ENCODE peak calls at places on chromosomes 4 and X, in seven cellular contexts. P is H9, S is mesendoderm, O is mesenchymal stem cell, D is trophoblast cell, L is H1, I is IMR-90. R is an unnamed sample.

GRCh38 chr4:86557526-86557925 is 36.6 kb upstream of the PTPN13 start:
- DNase-seq in O (no peak), P (no peak), S (no peak), L (no peak), I (peak), D (no peak), R (no peak)

GRCh38 chrX:138487866-138488265 is 223.7 kb downstream of the FGF13 start:
- DNase-seq in I (no peak), P (no peak), O (no peak), D (peak), L (no peak), S (peak), R (no peak)

GRCh38 chrX:20066968-20067708 is 49.6 kb downstream of the MAP7D2 start:
- DNase-seq in O (peak), S (peak), I (peak), D (peak), L (no peak), P (no peak), R (no peak)

GRCh38 chr4:52051615-52052474 is 741 bp downstream of the SPATA18 start:
- DNase-seq in I (peak), S (peak), O (peak), L (peak), D (peak), P (peak), R (peak)

GRCh38 chr4:8776366-8776765 is 95.3 kb downstream of the HMX1 start:
- DNase-seq in I (no peak), S (no peak), D (no peak), O (no peak), L (no peak), P (no peak), R (no peak)

GRCh38 chrX:9656277-9656676 is 109.4 kb downstream of the GPR143 start:
- DNase-seq in O (peak), I (peak), D (no peak), S (no peak), P (no peak), L (no peak), R (no peak)

GRCh38 chrX:153727108-153727931 is 2.7 kb downstream of the ABCD1 start:
- DNase-seq in I (no peak), L (no peak), O (no peak), D (peak), P (no peak), S (peak), R (no peak)

GRCh38 chrX:154457491-154458115 is 478 bp upstream of the PLXNA3 start:
- DNase-seq in O (no peak), L (peak), P (peak), D (peak), I (no peak), S (peak), R (no peak)

GRCh38 chrX:106802388-106803275 is at the start of gene TBC1D8B:
- DNase-seq in L (peak), P (peak), I (peak), O (peak), S (peak), D (peak), R (peak)

GRCh38 chrX:68894513-68895338 is 65.9 kb downstream of the EFNB1 start:
- DNase-seq in L (no peak), O (peak), P (peak), S (peak), I (peak), D (no peak), R (peak)

GRCh38 chr4:76087007-76087769 is 12.7 kb downstream of the ART3 start:
- DNase-seq in L (peak), O (peak), I (peak), S (peak), D (peak), P (peak), R (peak)

GRCh38 chrX:148942754-148943153 is 442.3 kb downstream of the AFF2 start:
- DNase-seq in D (no peak), S (no peak), I (no peak), P (no peak), L (no peak), O (no peak), R (no peak)

GRCh38 chrX:389021-389441 is 2.3 kb upstream of the PPP2R3B start:
- DNase-seq in O (no peak), I (no peak), D (no peak), S (no peak), P (no peak), L (no peak), R (no peak)

GRCh38 chrX:25721564-25721963 is 416.6 kb upstream of the MAGEB18 start:
- DNase-seq in I (no peak), P (no peak), O (no peak), D (peak), S (peak), L (no peak), R (peak)

GRCh38 chr4:41145571-41146078 is 68.7 kb downstream of the APBB2 start:
- DNase-seq in L (no peak), P (no peak), D (no peak), I (peak), S (no peak), O (peak), R (no peak)

GRCh38 chrX:124215786-124216185 is 116.7 kb upstream of the TEX13D start:
- DNase-seq in P (no peak), O (no peak), L (no peak), S (no peak), I (no peak), D (no peak), R (no peak)

GRCh38 chr4:123304151-123305021 is 92.2 kb upstream of the SPRY1 start:
- DNase-seq in P (peak), D (no peak), S (peak), L (peak), I (no peak), O (no peak), R (peak)

GRCh38 chrX:17412692-17413091 is 37.7 kb downstream of the NHS start:
- DNase-seq in O (peak), S (no peak), D (peak), I (peak), P (no peak), L (no peak), R (no peak)

GRCh38 chrX:56281789-56282188 is 49.6 kb downstream of the KLF8 start:
- DNase-seq in D (peak), I (peak), L (no peak), O (peak), P (no peak), S (peak), R (no peak)

GRCh38 chr4:122922877-122923511 is 597 bp upstream of the NUDT6 start:
- DNase-seq in S (peak), O (peak), D (peak), I (peak), P (peak), L (peak), R (peak)

GRCh38 chrX:73847991-73848390 is 285.0 kb downstream of the CHIC1 start:
- DNase-seq in I (no peak), L (no peak), O (no peak), P (no peak), S (peak), D (no peak), R (no peak)

GRCh38 chr4:83083925-83084475 is 30.5 kb downstream of the PLAC8 start:
- DNase-seq in D (peak), P (no peak), L (no peak), I (no peak), S (peak), O (no peak), R (no peak)

GRCh38 chr4:142407569-142407968 is 438.5 kb downstream of the INPP4B start:
- DNase-seq in L (no peak), I (no peak), D (no peak), P (no peak), S (peak), O (no peak), R (no peak)

GRCh38 chr4:25088342-25088952 is 57.7 kb upstream of the LGI2 start:
- DNase-seq in O (no peak), D (no peak), I (peak), L (no peak), S (no peak), P (no peak), R (no peak)

GRCh38 chr4:83252782-83253405 is 31.7 kb downstream of the COQ2 start:
- DNase-seq in I (peak), P (peak), L (peak), O (peak), D (peak), S (peak), R (peak)

GRCh38 chr4:72094054-72094780 is 62.4 kb downstream of the NPFFR2 start:
- DNase-seq in D (no peak), I (no peak), P (no peak), L (no peak), S (peak), O (no peak), R (no peak)

GRCh38 chrX:65586491-65586890 is 51.9 kb upstream of the LAS1L start:
- DNase-seq in S (no peak), D (no peak), P (no peak), L (no peak), O (no peak), I (peak), R (no peak)

GRCh38 chr4:87005690-87006461 is 71.1 kb downstream of the AFF1 start:
- DNase-seq in D (peak), I (no peak), S (peak), L (no peak), O (peak), P (no peak), R (no peak)

GRCh38 chrX:52867610-52868348 is at the start of gene XAGE3:
- DNase-seq in P (no peak), S (no peak), I (no peak), L (no peak), D (peak), O (no peak), R (no peak)
- H4K8ac ChIP-seq in P (no peak), S (no peak), I (no peak), L (no peak), D (no peak), O (no peak), R (no peak)

DNA sequence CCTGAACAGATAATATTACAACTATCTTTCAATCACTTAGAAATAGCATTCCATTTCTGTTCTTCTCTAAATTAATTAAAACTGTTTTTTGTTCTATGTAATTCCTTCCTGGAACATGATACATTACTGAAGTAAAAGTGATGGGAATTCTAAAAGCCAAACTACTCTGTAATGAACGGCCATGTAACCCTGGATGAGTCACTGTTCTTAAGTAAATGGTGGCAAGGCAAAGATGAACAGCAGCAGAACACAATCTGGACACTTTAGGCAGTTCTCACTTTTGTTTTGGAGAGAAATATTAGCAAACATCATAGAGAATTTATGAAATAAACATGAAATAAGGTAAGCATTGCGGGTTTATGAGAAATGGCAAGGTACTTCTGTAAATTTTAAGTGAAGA is 1.2 kb upstream of the GPR82 start:
- DNase-seq in L (no peak), I (peak), D (no peak), O (peak), S (no peak), P (no peak), R (no peak)
- H2BK120ac ChIP-seq in L (no peak), I (no peak), D (no peak), O (no peak), S (no peak), P (no peak), R (no peak)

GRCh38 chrX:105695451-105695850 is 126.9 kb upstream of the NRK start:
- DNase-seq in P (no peak), S (no peak), L (no peak), D (peak), I (peak), O (peak), R (no peak)
- H4K8ac ChIP-seq in P (no peak), S (no peak), L (no peak), D (no peak), I (no peak), O (no peak), R (no peak)

GRCh38 chr4:48454591-48454990 is 28.6 kb upstream of the SLC10A4 start:
- DNase-seq in I (no peak), O (no peak), L (no peak), S (no peak), P (no peak), D (no peak), R (no peak)
- H2BK120ac ChIP-seq in I (no peak), O (no peak), L (no peak), S (no peak), P (no peak), D (no peak), R (no peak)

DNA sequence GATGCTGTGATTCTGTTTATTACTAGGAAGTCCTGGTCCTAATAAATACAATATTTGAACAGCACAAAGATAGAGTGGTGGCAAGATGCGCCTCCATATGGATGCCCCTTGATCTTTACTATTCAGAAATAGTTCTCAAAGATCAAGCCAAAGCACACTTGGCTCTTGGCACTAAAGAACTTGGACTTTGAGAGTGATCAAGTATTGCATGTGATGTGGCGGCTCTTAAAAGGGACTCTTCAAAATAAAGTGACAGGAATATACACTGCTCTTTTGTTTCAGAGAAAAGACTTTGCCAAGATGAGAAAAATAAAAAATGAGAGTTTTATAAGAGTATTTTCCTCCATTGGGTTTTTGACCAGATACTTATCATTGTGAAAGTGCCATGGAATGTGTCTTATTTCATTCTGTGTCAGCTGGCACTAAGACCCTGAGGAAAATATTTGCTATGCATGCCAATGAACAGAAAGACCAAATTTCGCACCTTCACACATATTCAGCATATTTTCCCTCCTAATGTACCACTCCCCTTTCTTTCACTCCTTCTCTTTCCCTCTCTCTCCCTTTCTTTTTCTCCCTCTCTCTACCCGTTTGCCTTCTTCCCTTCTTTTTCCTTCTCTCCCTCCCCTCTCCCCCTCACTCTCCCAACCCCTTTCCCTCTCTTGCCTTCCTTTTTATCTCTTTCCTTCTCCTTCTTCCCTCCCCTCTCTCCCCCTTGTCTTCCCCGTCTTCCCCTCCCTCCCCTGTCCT is 35.1 kb downstream of the ARHGAP24 start:
- DNase-seq in P (no peak), I (no peak), L (no peak), D (peak), S (peak), O (no peak), R (no peak)
- H4K8ac ChIP-seq in P (no peak), I (no peak), L (no peak), D (no peak), S (no peak), O (no peak), R (no peak)

DNA sequence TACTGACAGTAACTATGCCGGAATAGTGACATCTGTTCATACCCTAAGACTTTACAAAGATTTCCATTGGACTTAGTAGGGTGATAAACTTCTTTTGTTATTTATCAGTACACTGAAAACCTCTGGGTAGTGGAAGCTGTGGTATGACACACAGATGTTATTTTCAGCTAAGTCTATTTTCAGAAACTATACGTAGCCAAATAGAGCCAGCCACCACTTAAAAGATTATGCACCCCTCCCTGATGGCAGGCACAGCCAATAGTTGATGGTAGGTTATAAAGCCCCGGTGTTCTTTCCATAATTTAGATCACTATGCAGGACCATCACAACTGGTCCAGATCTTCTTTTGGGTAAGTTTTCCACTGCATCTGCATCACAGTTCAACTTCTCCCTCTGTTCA is 1603.2 kb upstream of the PABPC4L start:
- DNase-seq in D (no peak), O (no peak), P (no peak), S (no peak), I (no peak), L (no peak), R (no peak)
- H2BK120ac ChIP-seq in D (no peak), O (no peak), P (no peak), S (no peak), I (no peak), L (no peak), R (no peak)

GRCh38 chrX:85203461-85203970 is 40.1 kb downstream of the SATL1 start:
- DNase-seq in D (no peak), S (no peak), P (no peak), I (no peak), L (no peak), O (no peak), R (no peak)
- H4K8ac ChIP-seq in D (no peak), S (no peak), P (no peak), I (no peak), L (no peak), O (no peak), R (no peak)

GRCh38 chr4:1336079-1336478 is 10.9 kb upstream of the UVSSA start:
- DNase-seq in I (peak), L (no peak), P (no peak), D (peak), S (no peak), O (peak), R (no peak)
- H2BK120ac ChIP-seq in I (no peak), L (no peak), P (no peak), D (no peak), S (no peak), O (no peak), R (no peak)

DNA sequence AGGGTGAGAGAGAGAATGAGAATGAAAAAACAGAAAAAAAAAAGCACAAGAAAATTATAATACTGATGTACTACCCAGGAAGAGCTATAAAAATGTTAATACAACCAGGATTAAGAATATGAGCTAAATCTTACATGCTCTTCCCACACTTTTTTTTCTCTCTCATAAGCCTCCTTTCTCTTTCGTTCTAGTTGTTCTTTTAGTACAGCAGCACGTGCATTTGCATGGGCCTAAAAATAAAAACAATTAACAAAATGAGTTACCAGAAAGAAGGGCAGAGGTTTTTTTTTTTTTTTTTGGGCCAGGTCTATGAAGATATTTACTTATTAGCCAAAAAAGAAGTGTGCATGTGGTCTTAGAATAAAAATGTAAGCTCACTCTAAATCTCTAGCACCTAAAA is 105.5 kb downstream of the NEK1 start:
- DNase-seq in S (no peak), L (no peak), P (no peak), D (no peak), O (no peak), I (no peak), R (no peak)
- H4K8ac ChIP-seq in S (no peak), L (no peak), P (no peak), D (no peak), O (no peak), I (no peak), R (no peak)

R was measured in neuronal stem cell.